ENCODE peak calls at places on chromosome 4, in ten cellular contexts. T, I, J, L, H, P, X, B, C and F are unnamed samples.

GRCh38 chr4:150579591-150580234 is 2.2 kb upstream of the MAB21L2 start:
- DNase-seq in T (no peak), I (no peak), J (no peak), L (peak; percentile 82), H (no peak), P (no peak), X (no peak), B (peak; percentile 53), C (no peak), F (peak; percentile 27)

GRCh38 chr4:93776386-93777080 is 52.0 kb upstream of the ATOH1 start:
- DNase-seq in T (no peak), I (no peak), J (no peak), L (no peak), H (no peak), P (no peak), X (no peak), B (peak; percentile 51), C (no peak), F (no peak)

GRCh38 chr4:186441502-186441901 is 113.9 kb downstream of the MTNR1A start:
- DNase-seq in T (no peak), I (no peak), J (no peak), L (no peak), H (no peak), P (no peak), X (no peak), B (no peak), C (no peak), F (no peak)

GRCh38 chr4:123398151-123398802 is 1.7 kb downstream of the SPRY1 start:
- DNase-seq in T (peak; percentile 36), I (peak; percentile 63), J (peak; percentile 48), L (peak; percentile 85), H (peak; percentile 86), P (peak; percentile 84), X (no peak), B (peak; percentile 81), C (peak; percentile 71), F (peak; percentile 77)

GRCh38 chr4:84582988-84583870 is at the start of gene CDS1:
- DNase-seq in T (peak; percentile 18), I (peak; percentile 48), J (no peak), L (no peak), H (no peak), P (peak; percentile 18), X (peak; percentile 4), B (no peak), C (no peak), F (peak; percentile 64)

GRCh38 chr4:2058264-2059033 is 678 bp upstream of the NAT8L start:
- DNase-seq in T (peak; percentile 7), I (no peak), J (no peak), L (no peak), H (no peak), P (no peak), X (no peak), B (no peak), C (no peak), F (no peak)

GRCh38 chr4:60611762-60612496 is 588.2 kb upstream of the ADGRL3 start:
- DNase-seq in T (no peak), I (peak; percentile 87), J (no peak), L (no peak), H (no peak), P (no peak), X (no peak), B (peak; percentile 10), C (no peak), F (no peak)

GRCh38 chr4:108695062-108695461 is 44.7 kb downstream of the OSTC start:
- DNase-seq in T (no peak), I (no peak), J (no peak), L (no peak), H (no peak), P (no peak), X (no peak), B (no peak), C (no peak), F (no peak)

GRCh38 chr4:111681751-111682150 is 463.5 kb upstream of the FAM241A start:
- DNase-seq in T (no peak), I (no peak), J (no peak), L (no peak), H (peak; percentile 94), P (no peak), X (no peak), B (no peak), C (no peak), F (no peak)

GRCh38 chr4:41935652-41936021 is 408 bp downstream of the TMEM33 start:
- DNase-seq in T (no peak), I (no peak), J (no peak), L (no peak), H (peak; percentile 57), P (peak; percentile 15), X (no peak), B (peak; percentile 32), C (no peak), F (no peak)

GRCh38 chr4:40675166-40675565 is 45.5 kb upstream of the RBM47 start:
- DNase-seq in T (no peak), I (no peak), J (no peak), L (no peak), H (no peak), P (no peak), X (no peak), B (no peak), C (no peak), F (no peak)

GRCh38 chr4:7805533-7806079 is 134.1 kb downstream of the AFAP1 start:
- DNase-seq in T (no peak), I (peak; percentile 78), J (no peak), L (no peak), H (no peak), P (no peak), X (no peak), B (peak; percentile 96), C (no peak), F (peak; percentile 72)

GRCh38 chr4:146333895-146334262 is 119.5 kb downstream of the REELD1 start:
- DNase-seq in T (no peak), I (no peak), J (no peak), L (no peak), H (no peak), P (no peak), X (no peak), B (no peak), C (no peak), F (no peak)

GRCh38 chr4:121676388-121677075 is 20.2 kb downstream of the ANXA5 start:
- DNase-seq in T (no peak), I (peak; percentile 92), J (no peak), L (no peak), H (no peak), P (no peak), X (no peak), B (no peak), C (no peak), F (no peak)

GRCh38 chr4:12144051-12144450 is 715.4 kb upstream of the HS3ST1 start:
- DNase-seq in T (no peak), I (no peak), J (no peak), L (no peak), H (no peak), P (no peak), X (no peak), B (no peak), C (no peak), F (no peak)

GRCh38 chr4:124262211-124263179 is 450.0 kb downstream of the ANKRD50 start:
- DNase-seq in T (no peak), I (peak; percentile 58), J (peak; percentile 5), L (peak; percentile 79), H (peak; percentile 87), P (peak; percentile 35), X (no peak), B (peak; percentile 90), C (no peak), F (peak; percentile 65)

GRCh38 chr4:1685604-1686150 is 1.6 kb upstream of the FAM53A start:
- DNase-seq in T (no peak), I (no peak), J (no peak), L (no peak), H (no peak), P (no peak), X (no peak), B (no peak), C (no peak), F (no peak)

GRCh38 chr4:174284181-174284886 is 623 bp downstream of the CEP44 start:
- DNase-seq in T (no peak), I (no peak), J (no peak), L (no peak), H (peak; percentile 79), P (no peak), X (no peak), B (peak; percentile 78), C (no peak), F (no peak)

GRCh38 chr4:100103671-100104070 is 86.6 kb downstream of the DDIT4L start:
- DNase-seq in T (no peak), I (no peak), J (no peak), L (no peak), H (no peak), P (no peak), X (no peak), B (peak; percentile 37), C (no peak), F (no peak)

GRCh38 chr4:3832536-3833220 is 66.5 kb downstream of the ADRA2C start:
- DNase-seq in T (no peak), I (no peak), J (no peak), L (no peak), H (no peak), P (no peak), X (no peak), B (no peak), C (no peak), F (no peak)

GRCh38 chr4:185108669-185109068 is 34.4 kb upstream of the SLC25A4 start:
- DNase-seq in T (no peak), I (no peak), J (no peak), L (no peak), H (no peak), P (no peak), X (no peak), B (no peak), C (no peak), F (no peak)

GRCh38 chr4:159297088-159297487 is 194.2 kb downstream of the RAPGEF2 start:
- DNase-seq in T (no peak), I (no peak), J (no peak), L (no peak), H (peak; percentile 31), P (no peak), X (no peak), B (peak; percentile 59), C (no peak), F (no peak)

GRCh38 chr4:95410387-95411005 is 138.3 kb downstream of the UNC5C start:
- DNase-seq in T (no peak), I (no peak), J (peak; percentile 69), L (no peak), H (no peak), P (no peak), X (no peak), B (no peak), C (no peak), F (no peak)

GRCh38 chr4:8374851-8375649 is 65.5 kb downstream of the ACOX3 start:
- DNase-seq in T (no peak), I (no peak), J (no peak), L (no peak), H (no peak), P (no peak), X (no peak), B (no peak), C (no peak), F (peak; percentile 57)

GRCh38 chr4:102819588-102820365 is 7.6 kb downstream of the UBE2D3 start:
- DNase-seq in T (peak; percentile 34), I (no peak), J (no peak), L (no peak), H (no peak), P (no peak), X (no peak), B (peak; percentile 68), C (no peak), F (no peak)

GRCh38 chr4:76673361-76673760 is 224.6 kb downstream of the SOWAHB start:
- DNase-seq in T (no peak), I (no peak), J (no peak), L (no peak), H (no peak), P (no peak), X (no peak), B (no peak), C (no peak), F (no peak)

GRCh38 chr4:104490770-104491395 is 3.8 kb downstream of the CXXC4 start:
- DNase-seq in T (peak; percentile 41), I (peak; percentile 40), J (peak; percentile 82), L (peak; percentile 87), H (peak; percentile 91), P (peak; percentile 61), X (no peak), B (peak; percentile 39), C (peak; percentile 45), F (peak; percentile 85)

GRCh38 chr4:108590776-108591175 is 29.6 kb upstream of the RPL34 start:
- DNase-seq in T (no peak), I (no peak), J (no peak), L (no peak), H (no peak), P (no peak), X (no peak), B (peak; percentile 61), C (no peak), F (no peak)